ENCODE peak calls at places on chromosomes 2 and 18, in ten cellular contexts. T is naive thymus-derived CD4-positive, alpha-beta T cell; W is NCI-H1417; S is epithelial cell of esophagus; E is NCI-H1694 treated with DMSO at 0.1 percent for 48 hours; Z is effector memory CD4-positive, alpha-beta T cell; V is kidney; D is tibial artery; X is HT-29; P is GM13976. H is an unnamed sample.
A peak's percentile ranks its signal among the peaks of the same experiment; 100 is the strongest.

GRCh38 chr2:187552959-187553681 is 1.1 kb downstream of the TFPI start:
- DNase-seq in S (peak; percentile 76), P (no peak), V (no peak), W (no peak), X (peak; percentile 62), Z (no peak), D (no peak), T (no peak), E (no peak), H (no peak)

GRCh38 chr18:54946149-54946581 is 13.1 kb downstream of the CCDC68 start:
- DNase-seq in X (peak; percentile 70), T (no peak), D (no peak), S (peak; percentile 50), W (no peak), P (peak; percentile 32), E (no peak), Z (no peak), V (no peak), H (peak; percentile 16)

GRCh38 chr18:6948656-6949055 is 168.9 kb downstream of the LAMA1 start:
- DNase-seq in V (no peak), S (no peak), E (no peak), Z (no peak), W (no peak), T (no peak), X (no peak), D (no peak), P (no peak), H (no peak)

GRCh38 chr2:30235859-30236535 is 4.7 kb downstream of the LBH start:
- DNase-seq in X (no peak), P (no peak), S (no peak), Z (no peak), D (no peak), W (no peak), V (no peak), E (no peak), T (no peak), H (peak; percentile 76)

GRCh38 chr2:10289891-10290290 is 12.8 kb upstream of the HPCAL1 start:
- DNase-seq in V (no peak), Z (no peak), P (no peak), T (no peak), W (no peak), D (no peak), X (no peak), S (peak; percentile 88), E (no peak), H (no peak)

GRCh38 chr18:56962322-56962721 is 184.6 kb upstream of the BOD1L2 start:
- DNase-seq in X (no peak), V (no peak), W (peak; percentile 89), Z (no peak), T (no peak), P (no peak), D (no peak), S (no peak), E (no peak), H (no peak)

GRCh38 chr2:128732976-128733431 is 414.3 kb upstream of the HS6ST1 start:
- DNase-seq in Z (no peak), D (peak; percentile 62), P (no peak), S (peak; percentile 76), E (no peak), W (no peak), V (no peak), X (no peak), T (no peak), H (no peak)

GRCh38 chr2:229429529-229430067 is 158.5 kb upstream of the PID1 start:
- DNase-seq in D (no peak), S (no peak), E (no peak), Z (no peak), T (no peak), P (no peak), W (no peak), V (no peak), X (no peak), H (no peak)

GRCh38 chr18:78416853-78417252 is 562.8 kb upstream of the SALL3 start:
- DNase-seq in S (no peak), D (no peak), E (no peak), Z (no peak), W (no peak), T (no peak), V (no peak), X (no peak), P (no peak), H (no peak)

GRCh38 chr2:210663574-210663973 is 107.2 kb downstream of the CPS1 start:
- DNase-seq in W (peak; percentile 45), S (peak; percentile 57), V (no peak), D (no peak), E (peak; percentile 50), Z (no peak), T (no peak), X (peak; percentile 16), P (no peak), H (no peak)

GRCh38 chr2:173355866-173356508 is 1.3 kb downstream of the CDCA7 start:
- DNase-seq in X (peak; percentile 45), Z (no peak), P (no peak), V (no peak), T (no peak), E (no peak), S (peak; percentile 92), W (no peak), D (no peak), H (peak; percentile 3)

GRCh38 chr2:182717451-182718215 is 1.6 kb downstream of the DNAJC10 start:
- DNase-seq in X (no peak), Z (no peak), P (peak; percentile 37), S (no peak), D (no peak), T (no peak), W (peak; percentile 52), V (no peak), E (no peak), H (no peak)

GRCh38 chr2:216499641-216500218 is 1.1 kb downstream of the RPL37A start:
- DNase-seq in X (no peak), V (no peak), P (no peak), T (no peak), E (no peak), S (no peak), Z (no peak), D (no peak), W (no peak), H (peak; percentile 16)